ENCODE peak calls at places on chromosomes 3 and 15, in six cellular contexts. One of them, this sample, is unnamed.

GRCh38 chr3:60086811-60087210 is 1037.0 kb upstream of the CFAP20DC start:
- DNase-seq in AG08396: no peak
- DNase-seq in A549: no peak
- DNase-seq in NCI-H1105 treated with DMSO at 0.1 percent for 48 hours: no peak
- DNase-seq in aorta: no peak
- DNase-seq in T-helper 1 cell: no peak
- DNase-seq in this sample: peak; percentile 3

GRCh38 chr15:90837052-90837621 is 31.3 kb upstream of the FURIN start:
- DNase-seq in T-helper 1 cell: no peak
- DNase-seq in NCI-H1105 treated with DMSO at 0.1 percent for 48 hours: no peak
- DNase-seq in AG08396: no peak
- DNase-seq in aorta: no peak
- DNase-seq in A549: no peak
- DNase-seq in this sample: no peak

GRCh38 chr15:65028921-65029735 is at the start of gene MTFMT:
- DNase-seq in A549: peak; percentile 88
- DNase-seq in AG08396: peak; percentile 99
- DNase-seq in aorta: peak; percentile 98
- DNase-seq in T-helper 1 cell: peak; percentile 89
- DNase-seq in NCI-H1105 treated with DMSO at 0.1 percent for 48 hours: peak; percentile 86
- DNase-seq in this sample: peak; percentile 91

GRCh38 chr3:79729096-79729495 is 38.7 kb downstream of the ROBO1 start:
- DNase-seq in A549: no peak
- DNase-seq in NCI-H1105 treated with DMSO at 0.1 percent for 48 hours: peak; percentile 36
- DNase-seq in T-helper 1 cell: no peak
- DNase-seq in aorta: no peak
- DNase-seq in AG08396: no peak
- DNase-seq in this sample: peak; percentile 3

GRCh38 chr3:150775001-150775599 is 12.1 kb upstream of the SIAH2 start:
- DNase-seq in T-helper 1 cell: no peak
- DNase-seq in AG08396: peak; percentile 85
- DNase-seq in A549: no peak
- DNase-seq in aorta: no peak
- DNase-seq in NCI-H1105 treated with DMSO at 0.1 percent for 48 hours: no peak
- DNase-seq in this sample: no peak

GRCh38 chr15:83462953-83463433 is 15.9 kb downstream of the SH3GL3 start:
- DNase-seq in NCI-H1105 treated with DMSO at 0.1 percent for 48 hours: no peak
- DNase-seq in aorta: no peak
- DNase-seq in T-helper 1 cell: no peak
- DNase-seq in A549: no peak
- DNase-seq in AG08396: no peak
- DNase-seq in this sample: peak; percentile 69

GRCh38 chr3:134001251-134001650 is 28.5 kb downstream of the SLCO2A1 start:
- DNase-seq in aorta: peak; percentile 26
- DNase-seq in A549: no peak
- DNase-seq in T-helper 1 cell: no peak
- DNase-seq in NCI-H1105 treated with DMSO at 0.1 percent for 48 hours: no peak
- DNase-seq in AG08396: no peak
- DNase-seq in this sample: no peak

GRCh38 chr15:69467636-69468035 is 15.0 kb downstream of the RPLP1 start:
- DNase-seq in aorta: no peak
- DNase-seq in T-helper 1 cell: no peak
- DNase-seq in NCI-H1105 treated with DMSO at 0.1 percent for 48 hours: no peak
- DNase-seq in AG08396: no peak
- DNase-seq in A549: no peak
- DNase-seq in this sample: no peak

GRCh38 chr3:177618873-177619771 is 421.8 kb upstream of the TBL1XR1 start:
- DNase-seq in A549: no peak
- DNase-seq in T-helper 1 cell: no peak
- DNase-seq in aorta: no peak
- DNase-seq in NCI-H1105 treated with DMSO at 0.1 percent for 48 hours: peak; percentile 36
- DNase-seq in AG08396: no peak
- DNase-seq in this sample: no peak

GRCh38 chr15:61411941-61412510 is 182.9 kb upstream of the RORA start:
- DNase-seq in A549: no peak
- DNase-seq in T-helper 1 cell: no peak
- DNase-seq in AG08396: no peak
- DNase-seq in aorta: no peak
- DNase-seq in NCI-H1105 treated with DMSO at 0.1 percent for 48 hours: no peak
- DNase-seq in this sample: no peak

GRCh38 chr15:91853968-91854943 is 748 bp downstream of the SLCO3A1 start:
- DNase-seq in NCI-H1105 treated with DMSO at 0.1 percent for 48 hours: peak; percentile 18
- DNase-seq in A549: peak; percentile 48
- DNase-seq in T-helper 1 cell: peak; percentile 43
- DNase-seq in AG08396: peak; percentile 74
- DNase-seq in aorta: peak; percentile 89
- DNase-seq in this sample: peak; percentile 73

GRCh38 chr3:165883126-165883525 is 45.9 kb upstream of the BCHE start:
- DNase-seq in T-helper 1 cell: no peak
- DNase-seq in AG08396: no peak
- DNase-seq in NCI-H1105 treated with DMSO at 0.1 percent for 48 hours: no peak
- DNase-seq in aorta: no peak
- DNase-seq in A549: no peak
- DNase-seq in this sample: no peak

GRCh38 chr3:147394168-147394941 is 12.0 kb downstream of the ZIC4 start:
- DNase-seq in A549: no peak
- DNase-seq in AG08396: no peak
- DNase-seq in aorta: no peak
- DNase-seq in T-helper 1 cell: no peak
- DNase-seq in NCI-H1105 treated with DMSO at 0.1 percent for 48 hours: peak; percentile 18
- DNase-seq in this sample: no peak

GRCh38 chr3:1007890-1008289 is 84.9 kb upstream of the CNTN6 start:
- DNase-seq in A549: no peak
- DNase-seq in AG08396: no peak
- DNase-seq in T-helper 1 cell: no peak
- DNase-seq in aorta: no peak
- DNase-seq in NCI-H1105 treated with DMSO at 0.1 percent for 48 hours: no peak
- DNase-seq in this sample: no peak

GRCh38 chr15:78133801-78134200 is 2.6 kb upstream of the CIB2 start:
- DNase-seq in A549: no peak
- DNase-seq in NCI-H1105 treated with DMSO at 0.1 percent for 48 hours: no peak
- DNase-seq in aorta: no peak
- DNase-seq in T-helper 1 cell: no peak
- DNase-seq in AG08396: no peak
- DNase-seq in this sample: peak; percentile 42

GRCh38 chr3:124529826-124530571 is 200.3 kb upstream of the UMPS start:
- DNase-seq in AG08396: no peak
- DNase-seq in NCI-H1105 treated with DMSO at 0.1 percent for 48 hours: no peak
- DNase-seq in T-helper 1 cell: no peak
- DNase-seq in aorta: no peak
- DNase-seq in A549: peak; percentile 25
- DNase-seq in this sample: no peak

GRCh38 chr3:131494706-131495105 is 8.1 kb downstream of the MRPL3 start:
- DNase-seq in aorta: no peak
- DNase-seq in AG08396: no peak
- DNase-seq in NCI-H1105 treated with DMSO at 0.1 percent for 48 hours: peak; percentile 29
- DNase-seq in A549: no peak
- DNase-seq in T-helper 1 cell: no peak
- DNase-seq in this sample: no peak

GRCh38 chr3:178419078-178419477 is 117.2 kb upstream of the KCNMB2 start:
- DNase-seq in NCI-H1105 treated with DMSO at 0.1 percent for 48 hours: peak; percentile 33
- DNase-seq in A549: peak; percentile 27
- DNase-seq in T-helper 1 cell: no peak
- DNase-seq in aorta: no peak
- DNase-seq in AG08396: no peak
- DNase-seq in this sample: no peak

GRCh38 chr3:172156309-172156998 is 117.1 kb downstream of the FNDC3B start:
- DNase-seq in A549: peak; percentile 42
- DNase-seq in NCI-H1105 treated with DMSO at 0.1 percent for 48 hours: peak; percentile 58
- DNase-seq in aorta: peak; percentile 70
- DNase-seq in T-helper 1 cell: no peak
- DNase-seq in AG08396: no peak
- DNase-seq in this sample: no peak

GRCh38 chr15:74793135-74794028 is 11.5 kb downstream of the CSK start:
- DNase-seq in A549: no peak
- DNase-seq in NCI-H1105 treated with DMSO at 0.1 percent for 48 hours: no peak
- DNase-seq in T-helper 1 cell: peak; percentile 64
- DNase-seq in aorta: no peak
- DNase-seq in AG08396: no peak
- DNase-seq in this sample: no peak